ENCODE peak calls at places on chromosome 22, in seven cellular contexts. U is CMK; X is HEK293T; Z is stimulated activated CD4-positive, alpha-beta T cell treated with anti-CD3 and anti-CD28 coated beads, Interleukin-12 subunit alpha, Interleukin-12 subunit beta, amount 100 ng/mL, for 24 hours; L is T1000; I is mesendoderm; J is AG09309. V is an unnamed sample.
A peak's percentile ranks its signal among the peaks of the same experiment; 100 is the strongest.

GRCh38 chr22:20584029-20584871 is 76.8 kb downstream of the MED15 start:
- DNase-seq in X (no peak), J (no peak), I (no peak), U (no peak), Z (no peak), L (no peak), V (no peak)

GRCh38 chr22:24996420-24996952 is 44.0 kb downstream of the KIAA1671 start:
- DNase-seq in L (peak; percentile 82), X (peak; percentile 67), U (no peak), I (peak; percentile 100), Z (no peak), J (no peak), V (no peak)

GRCh38 chr22:32574957-32575893 is 100.6 kb downstream of the FBXO7 start:
- DNase-seq in U (no peak), I (no peak), X (no peak), L (no peak), J (no peak), Z (no peak), V (no peak)

GRCh38 chr22:30204742-30205111 is 41.8 kb downstream of the LIF start:
- DNase-seq in I (no peak), J (peak; percentile 85), Z (no peak), L (no peak), U (no peak), X (no peak), V (no peak)

GRCh38 chr22:46068176-46068907 is 82.0 kb upstream of the PPARA start:
- DNase-seq in J (no peak), Z (no peak), X (no peak), L (no peak), U (no peak), I (no peak), V (no peak)

GRCh38 chr22:36015155-36015805 is 13.3 kb downstream of the RBFOX2 start:
- DNase-seq in U (no peak), J (no peak), Z (no peak), I (no peak), X (no peak), L (no peak), V (no peak)

GRCh38 chr22:42814215-42814614 is 42.9 kb downstream of the ARFGAP3 start:
- DNase-seq in J (no peak), U (no peak), Z (no peak), L (no peak), I (no peak), X (no peak), V (no peak)

GRCh38 chr22:20444325-20444724 is 6.7 kb upstream of the SCARF2 start:
- DNase-seq in L (no peak), X (no peak), I (no peak), U (no peak), Z (no peak), J (no peak), V (no peak)

GRCh38 chr22:50705851-50706351 is 32.1 kb upstream of the ACR start:
- DNase-seq in I (no peak), Z (no peak), U (no peak), L (no peak), J (no peak), X (no peak), V (no peak)

GRCh38 chr22:24187731-24188644 is 6.7 kb downstream of the SUSD2 start:
- DNase-seq in J (no peak), L (no peak), Z (no peak), X (no peak), I (no peak), U (no peak), V (no peak)

GRCh38 chr22:41043727-41044126 is 48.7 kb upstream of the EP300 start:
- DNase-seq in I (no peak), Z (no peak), U (no peak), J (no peak), L (no peak), X (no peak), V (no peak)

GRCh38 chr22:29370556-29370955 is 17.8 kb downstream of the AP1B1 start:
- DNase-seq in I (peak; percentile 81), U (no peak), J (no peak), X (no peak), Z (no peak), L (no peak), V (no peak)

GRCh38 chr22:28802595-28803087 is 2.3 kb upstream of the XBP1 start:
- DNase-seq in X (peak; percentile 33), L (no peak), I (no peak), U (no peak), Z (no peak), J (no peak), V (no peak)

GRCh38 chr22:42996646-42997365 is 18.1 kb downstream of the PACSIN2 start:
- DNase-seq in Z (no peak), L (no peak), J (no peak), X (no peak), I (no peak), U (no peak), V (no peak)

GRCh38 chr22:36329217-36330078 is 58.3 kb downstream of the MYH9 start:
- DNase-seq in I (peak; percentile 100), L (peak; percentile 82), X (no peak), Z (peak; percentile 81), J (peak; percentile 79), U (peak; percentile 88), V (no peak)

V was measured in sciatic nerve.